ENCODE peak calls at places on chromosomes 12 and 14, in six cellular contexts. One of them, this sample, is unnamed.

GRCh38 chr12:57370696-57371095 is 60.1 kb downstream of the R3HDM2 start:
- DNase-seq in effector CD4-positive, alpha-beta T cell: no peak
- DNase-seq in NCI-H146: no peak
- DNase-seq in brain microvascular endothelial cell: no peak
- DNase-seq in A549: no peak
- DNase-seq in RKO: no peak
- DNase-seq in this sample: no peak

GRCh38 chr14:77872152-77872551 is 72.2 kb downstream of the ADCK1 start:
- DNase-seq in brain microvascular endothelial cell: no peak
- DNase-seq in NCI-H146: no peak
- DNase-seq in A549: no peak
- DNase-seq in effector CD4-positive, alpha-beta T cell: no peak
- DNase-seq in RKO: no peak
- DNase-seq in this sample: no peak

GRCh38 chr12:117120787-117121186 is 21.6 kb upstream of the TESC start:
- DNase-seq in A549: no peak
- DNase-seq in effector CD4-positive, alpha-beta T cell: no peak
- DNase-seq in NCI-H146: peak; percentile 13
- DNase-seq in brain microvascular endothelial cell: no peak
- DNase-seq in RKO: no peak
- DNase-seq in this sample: no peak

GRCh38 chr14:64762044-64763034 is 58.1 kb downstream of the PLEKHG3 start:
- DNase-seq in effector CD4-positive, alpha-beta T cell: peak; percentile 25
- DNase-seq in brain microvascular endothelial cell: peak; percentile 87
- DNase-seq in RKO: no peak
- DNase-seq in A549: peak; percentile 91
- DNase-seq in NCI-H146: peak; percentile 91
- DNase-seq in this sample: peak; percentile 64

GRCh38 chr14:53192023-53192422 is 38.9 kb upstream of the DDHD1 start:
- DNase-seq in A549: no peak
- DNase-seq in RKO: no peak
- DNase-seq in brain microvascular endothelial cell: no peak
- DNase-seq in NCI-H146: no peak
- DNase-seq in effector CD4-positive, alpha-beta T cell: no peak
- DNase-seq in this sample: no peak

GRCh38 chr12:14601692-14602091 is 34.0 kb upstream of the PLBD1 start:
- DNase-seq in A549: no peak
- DNase-seq in brain microvascular endothelial cell: no peak
- DNase-seq in effector CD4-positive, alpha-beta T cell: no peak
- DNase-seq in RKO: no peak
- DNase-seq in NCI-H146: peak; percentile 79
- DNase-seq in this sample: no peak

GRCh38 chr12:3365416-3366385 is 125.3 kb upstream of the PRMT8 start:
- DNase-seq in A549: no peak
- DNase-seq in NCI-H146: peak; percentile 85
- DNase-seq in RKO: no peak
- DNase-seq in effector CD4-positive, alpha-beta T cell: no peak
- DNase-seq in brain microvascular endothelial cell: no peak
- DNase-seq in this sample: peak; percentile 63

GRCh38 chr14:25090716-25091454 is 40.9 kb upstream of the STXBP6 start:
- DNase-seq in effector CD4-positive, alpha-beta T cell: no peak
- DNase-seq in NCI-H146: no peak
- DNase-seq in RKO: peak; percentile 14
- DNase-seq in A549: peak; percentile 13
- DNase-seq in brain microvascular endothelial cell: peak; percentile 1
- DNase-seq in this sample: peak; percentile 35

GRCh38 chr12:21678959-21679358 is 21.3 kb upstream of the LDHB start:
- DNase-seq in RKO: no peak
- DNase-seq in brain microvascular endothelial cell: no peak
- DNase-seq in effector CD4-positive, alpha-beta T cell: no peak
- DNase-seq in NCI-H146: no peak
- DNase-seq in A549: no peak
- DNase-seq in this sample: no peak

GRCh38 chr12:1797011-1797901 is 23.1 kb upstream of the LRTM2 start:
- DNase-seq in NCI-H146: no peak
- DNase-seq in A549: no peak
- DNase-seq in RKO: no peak
- DNase-seq in brain microvascular endothelial cell: no peak
- DNase-seq in effector CD4-positive, alpha-beta T cell: peak; percentile 47
- DNase-seq in this sample: peak; percentile 54

GRCh38 chr12:82055391-82055790 is 296.2 kb upstream of the PPFIA2 start:
- DNase-seq in NCI-H146: no peak
- DNase-seq in A549: no peak
- DNase-seq in brain microvascular endothelial cell: no peak
- DNase-seq in RKO: no peak
- DNase-seq in effector CD4-positive, alpha-beta T cell: no peak
- DNase-seq in this sample: no peak

GRCh38 chr12:57213068-57213715 is 3.4 kb upstream of the NXPH4 start:
- DNase-seq in RKO: peak; percentile 87
- DNase-seq in A549: peak; percentile 89
- DNase-seq in NCI-H146: peak; percentile 77
- DNase-seq in brain microvascular endothelial cell: peak; percentile 82
- DNase-seq in effector CD4-positive, alpha-beta T cell: peak; percentile 79
- DNase-seq in this sample: peak; percentile 85

GRCh38 chr14:50704454-50705010 is 36.4 kb upstream of the SAV1 start:
- DNase-seq in RKO: no peak
- DNase-seq in NCI-H146: no peak
- DNase-seq in brain microvascular endothelial cell: no peak
- DNase-seq in effector CD4-positive, alpha-beta T cell: no peak
- DNase-seq in A549: no peak
- DNase-seq in this sample: no peak

GRCh38 chr14:40394634-40395340 is 962.6 kb upstream of the FBXO33 start:
- DNase-seq in A549: no peak
- DNase-seq in effector CD4-positive, alpha-beta T cell: no peak
- DNase-seq in NCI-H146: no peak
- DNase-seq in brain microvascular endothelial cell: no peak
- DNase-seq in RKO: peak; percentile 1
- DNase-seq in this sample: no peak

GRCh38 chr12:48961801-48962200 is 4.5 kb upstream of the ARF3 start:
- DNase-seq in brain microvascular endothelial cell: no peak
- DNase-seq in RKO: no peak
- DNase-seq in A549: no peak
- DNase-seq in effector CD4-positive, alpha-beta T cell: no peak
- DNase-seq in NCI-H146: no peak
- DNase-seq in this sample: no peak

GRCh38 chr14:101020971-101021370 is 117.4 kb upstream of the RTL1 start:
- DNase-seq in RKO: no peak
- DNase-seq in effector CD4-positive, alpha-beta T cell: no peak
- DNase-seq in A549: no peak
- DNase-seq in NCI-H146: no peak
- DNase-seq in brain microvascular endothelial cell: no peak
- DNase-seq in this sample: no peak

GRCh38 chr12:47903927-47904646 is 707 bp downstream of the VDR start:
- DNase-seq in brain microvascular endothelial cell: peak; percentile 70
- DNase-seq in effector CD4-positive, alpha-beta T cell: peak; percentile 48
- DNase-seq in NCI-H146: no peak
- DNase-seq in A549: peak; percentile 25
- DNase-seq in RKO: peak; percentile 73
- DNase-seq in this sample: peak; percentile 48

This sample was measured in SW480.